ENCODE peak calls at places on chromosomes 11 and 22, in nine cellular contexts. T is A549, U is endodermal cell, Z is psoas muscle, I is thoracic aorta, F is cardiac muscle cell, S is PC-3, H is HCT116, R is spleen. B is an unnamed sample.

GRCh38 chr11:88799749-88800500 is 265.9 kb downstream of the GRM5 start:
- DNase-seq in R (no peak), U (no peak), Z (no peak), F (no peak), T (no peak), I (no peak), H (no peak), S (no peak), B (no peak)

GRCh38 chr11:69922015-69922595 is 102.9 kb upstream of the FGF3 start:
- DNase-seq in T (no peak), I (no peak), S (no peak), R (no peak), U (peak), Z (no peak), H (no peak), F (no peak), B (no peak)

GRCh38 chr22:45268167-45268957 is 16.4 kb upstream of the UPK3A start:
- DNase-seq in Z (peak), I (no peak), T (peak), F (peak), U (peak), S (no peak), H (no peak), R (peak), B (no peak)

GRCh38 chr22:47128216-47129215 is 366.1 kb downstream of the TBC1D22A start:
- DNase-seq in H (no peak), I (no peak), T (no peak), F (no peak), Z (no peak), S (no peak), R (peak), U (no peak), B (no peak)

GRCh38 chr11:133171374-133171773 is 360.9 kb downstream of the OPCML start:
- DNase-seq in Z (no peak), T (no peak), R (no peak), U (no peak), S (no peak), H (no peak), F (no peak), I (no peak), B (no peak)

GRCh38 chr11:67266424-67267187 is at the start of gene GRK2:
- DNase-seq in U (peak), R (peak), F (peak), Z (no peak), H (no peak), S (peak), I (no peak), T (peak), B (no peak)

GRCh38 chr11:103091441-103091809 is 535 bp downstream of the DCUN1D5 start:
- DNase-seq in I (no peak), U (peak), H (no peak), R (peak), Z (peak), T (peak), S (peak), F (peak), B (peak)

GRCh38 chr11:57800444-57801184 is 39.0 kb downstream of the CTNND1 start:
- DNase-seq in T (peak), R (no peak), U (peak), F (peak), I (no peak), S (peak), H (peak), Z (no peak), B (no peak)

GRCh38 chr11:69113646-69114340 is 41.9 kb upstream of the SMIM38 start:
- DNase-seq in T (no peak), Z (no peak), R (no peak), S (no peak), H (no peak), F (no peak), I (no peak), U (no peak), B (no peak)

GRCh38 chr11:1260620-1261019 is 37.8 kb downstream of the MUC5B start:
- DNase-seq in U (no peak), H (no peak), R (no peak), S (no peak), I (no peak), T (no peak), Z (no peak), F (no peak), B (no peak)

GRCh38 chr11:15770798-15771414 is 585.4 kb downstream of the SOX6 start:
- DNase-seq in Z (peak), I (no peak), T (peak), R (no peak), S (no peak), H (peak), F (peak), U (peak), B (no peak)

GRCh38 chr11:66429983-66430602 is 8.6 kb downstream of the MRPL11 start:
- DNase-seq in H (peak), R (peak), T (peak), U (peak), Z (peak), F (peak), S (peak), I (peak), B (no peak)

GRCh38 chr11:2587132-2587930 is 112.5 kb downstream of the KCNQ1OT1 start:
- DNase-seq in U (no peak), S (no peak), I (no peak), R (peak), F (no peak), T (no peak), H (no peak), Z (peak), B (no peak)

GRCh38 chr22:30079952-30080533 is at the start of gene HORMAD2:
- DNase-seq in T (no peak), U (peak), I (no peak), R (no peak), S (no peak), Z (no peak), F (peak), H (no peak), B (no peak)

GRCh38 chr22:29810156-29810555 is 27.9 kb downstream of the ASCC2 start:
- DNase-seq in R (no peak), S (no peak), I (no peak), F (peak), H (no peak), U (no peak), Z (no peak), T (no peak), B (no peak)

GRCh38 chr22:30241576-30242371 is 4.8 kb downstream of the LIF start:
- DNase-seq in S (no peak), H (no peak), U (no peak), F (peak), Z (no peak), R (no peak), I (no peak), T (no peak), B (no peak)

GRCh38 chr11:104124979-104125378 is 39.0 kb downstream of the PDGFD start:
- DNase-seq in I (no peak), F (no peak), U (no peak), Z (no peak), R (no peak), T (no peak), S (no peak), H (no peak), B (no peak)

GRCh38 chr11:104130161-104130560 is 33.8 kb downstream of the PDGFD start:
- DNase-seq in Z (no peak), I (no peak), U (no peak), T (no peak), H (no peak), R (no peak), S (no peak), F (no peak), B (no peak)

GRCh38 chr11:104127828-104128227 is 36.1 kb downstream of the PDGFD start:
- DNase-seq in R (no peak), I (no peak), F (peak), H (no peak), U (no peak), S (peak), Z (no peak), T (no peak), B (no peak)

GRCh38 chr11:104126464-104126863 is 37.5 kb downstream of the PDGFD start:
- DNase-seq in S (no peak), I (no peak), F (no peak), T (no peak), Z (no peak), U (no peak), H (no peak), R (no peak), B (no peak)

DNA sequence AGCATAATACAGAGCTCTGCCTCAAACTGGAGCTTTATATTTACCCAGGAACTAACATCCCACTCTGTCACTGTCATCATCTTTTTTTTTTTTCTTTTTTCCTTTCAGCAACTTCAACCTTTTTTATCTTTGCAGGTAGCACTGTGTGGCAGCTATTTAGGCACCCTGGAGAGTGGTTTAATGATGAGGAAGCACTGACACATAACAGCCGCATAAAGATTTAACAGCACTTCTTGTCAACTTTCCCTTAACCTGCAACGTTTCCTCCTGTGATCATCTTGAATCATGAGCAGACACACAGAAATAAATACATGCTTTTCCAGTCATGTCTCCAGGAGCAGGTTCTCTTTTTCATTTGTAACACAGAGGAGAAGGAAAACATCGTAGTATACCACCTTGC is 34.8 kb downstream of the PDGFD start:
- DNase-seq in Z (no peak), H (no peak), T (no peak), I (no peak), R (no peak), U (no peak), F (no peak), S (no peak), B (no peak)
- H3K27ac ChIP-seq in Z (no peak), H (no peak), T (no peak), I (no peak), R (no peak), U (no peak), F (no peak), S (no peak), B (no peak)

GRCh38 chr11:82906236-82906635 is 4.7 kb downstream of the DDIAS start:
- DNase-seq in Z (no peak), H (peak), F (peak), I (no peak), U (no peak), T (no peak), R (no peak), S (peak), B (no peak)
- H3K4me3 ChIP-seq in Z (no peak), H (no peak), F (no peak), I (no peak), U (no peak), T (no peak), R (no peak), S (no peak), B (no peak)

GRCh38 chr11:104219081-104219480 is 55.1 kb upstream of the PDGFD start:
- DNase-seq in F (no peak), R (no peak), Z (peak), S (no peak), H (no peak), I (no peak), T (no peak), U (no peak), B (no peak)

GRCh38 chr11:104214517-104214916 is 50.6 kb upstream of the PDGFD start:
- DNase-seq in I (no peak), Z (no peak), S (no peak), T (no peak), F (no peak), R (no peak), U (no peak), H (no peak), B (no peak)
- H3K27ac ChIP-seq in I (no peak), Z (no peak), S (no peak), T (no peak), F (no peak), R (no peak), U (no peak), H (no peak), B (no peak)

DNA sequence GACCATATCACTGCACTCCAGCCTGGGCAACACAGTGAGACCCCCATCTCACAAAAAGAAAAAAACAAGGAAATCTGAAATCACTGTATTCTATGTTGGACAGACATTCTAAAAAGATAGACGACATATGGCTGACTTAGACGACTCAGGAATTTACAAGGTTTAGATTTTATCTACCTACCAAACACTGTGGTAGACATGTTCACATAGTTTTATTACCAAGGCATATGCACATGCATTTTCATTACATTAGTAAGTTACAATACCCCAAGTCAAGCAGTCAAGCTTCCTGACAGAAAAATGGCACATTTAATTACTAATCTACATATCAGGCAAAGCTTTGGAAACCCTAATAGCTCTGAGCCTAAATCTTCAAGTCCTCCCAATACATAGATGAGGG is 262.2 kb downstream of the TTC28 start:
- DNase-seq in H (no peak), F (no peak), Z (no peak), U (no peak), R (no peak), T (no peak), S (no peak), I (no peak), B (no peak)
- H3K4me3 ChIP-seq in H (no peak), F (no peak), Z (no peak), U (no peak), R (no peak), T (no peak), S (no peak), I (no peak), B (no peak)

DNA sequence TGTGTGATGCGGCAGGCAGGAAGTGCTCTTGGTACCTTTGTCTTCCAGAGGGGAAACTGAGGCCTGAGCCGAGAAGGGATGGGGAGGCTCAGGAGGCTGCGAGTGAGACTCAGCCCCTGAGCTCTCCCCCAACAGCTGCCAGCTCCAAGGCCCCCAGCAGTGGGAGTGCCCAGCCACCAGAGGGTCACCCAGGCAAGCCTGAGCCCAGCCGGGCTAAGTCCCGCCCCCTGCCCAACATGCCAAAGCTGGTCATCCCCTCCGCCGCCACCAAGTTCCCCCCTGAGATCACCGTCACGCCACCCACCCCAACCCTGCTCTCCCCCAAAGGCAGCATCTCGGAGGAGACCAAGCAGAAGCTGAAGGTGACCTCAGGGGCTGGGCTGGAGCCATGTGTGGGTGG is 3.8 kb upstream of the SUSD2 start:
- DNase-seq in Z (no peak), H (no peak), U (no peak), I (no peak), R (no peak), T (no peak), S (no peak), F (no peak), B (no peak)
- H3K27ac ChIP-seq in Z (no peak), H (no peak), U (no peak), I (peak), R (no peak), T (no peak), S (no peak), F (no peak), B (no peak)

DNA sequence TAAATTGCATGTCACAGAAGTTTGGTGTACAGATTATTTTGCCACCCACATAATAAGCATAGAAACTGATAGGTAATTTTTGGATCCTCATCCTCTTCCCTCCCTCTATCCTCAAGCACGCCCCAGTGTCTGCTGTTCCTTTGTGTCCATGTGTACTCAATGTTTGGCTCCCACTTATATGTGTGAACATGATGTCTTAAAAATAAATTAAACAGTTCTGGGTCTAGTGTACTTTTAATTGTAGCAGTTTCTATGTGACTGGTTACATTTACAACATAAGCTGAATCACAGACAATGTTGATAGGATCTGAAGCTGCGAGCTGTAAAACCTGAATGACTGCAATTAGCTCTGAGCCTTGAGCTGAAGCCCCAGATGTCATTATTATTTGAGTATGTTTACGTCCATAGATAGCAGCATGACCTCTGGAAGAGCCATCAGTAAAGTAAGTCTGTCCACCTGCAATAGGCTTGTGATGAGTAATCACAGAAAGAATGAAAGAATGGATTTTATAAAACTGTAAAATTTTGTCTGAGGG is 29.7 kb downstream of the OR10A6 start:
- DNase-seq in Z (no peak), T (no peak), H (no peak), S (peak), F (no peak), I (no peak), U (no peak), R (no peak), B (no peak)
- H3K4me3 ChIP-seq in Z (no peak), T (no peak), H (no peak), S (no peak), F (no peak), I (no peak), U (peak), R (no peak), B (no peak)

GRCh38 chr22:23753371-23753770 is 854 bp downstream of the VPREB3 start:
- DNase-seq in F (no peak), R (no peak), U (no peak), H (no peak), T (no peak), I (no peak), S (no peak), Z (no peak), B (no peak)
- H3K27ac ChIP-seq in F (no peak), R (no peak), U (no peak), H (no peak), T (no peak), I (no peak), S (no peak), Z (no peak), B (no peak)

GRCh38 chr11:62806611-62807121 is 1.4 kb upstream of the NXF1 start:
- DNase-seq in T (no peak), H (no peak), Z (peak), F (peak), I (no peak), U (peak), S (no peak), R (no peak), B (no peak)
- H3K4me3 ChIP-seq in T (no peak), H (no peak), Z (peak), F (no peak), I (peak), U (peak), S (no peak), R (no peak), B (no peak)

GRCh38 chr22:32662587-32662915 is 139.0 kb upstream of the TIMP3 start:
- DNase-seq in Z (no peak), U (no peak), R (no peak), T (no peak), I (no peak), S (no peak), H (no peak), F (no peak), B (no peak)

GRCh38 chr22:32665676-32666075 is 135.8 kb upstream of the TIMP3 start:
- DNase-seq in R (no peak), F (no peak), T (no peak), S (no peak), I (no peak), Z (no peak), H (no peak), U (no peak), B (no peak)

GRCh38 chr22:32661737-32662586 is 139.5 kb upstream of the TIMP3 start:
- DNase-seq in I (no peak), Z (no peak), H (no peak), S (no peak), R (no peak), T (no peak), F (peak), U (no peak), B (no peak)

GRCh38 chr22:32660292-32660691 is 141.2 kb upstream of the TIMP3 start:
- DNase-seq in I (no peak), Z (peak), T (peak), S (peak), U (peak), R (no peak), F (peak), H (peak), B (no peak)

DNA sequence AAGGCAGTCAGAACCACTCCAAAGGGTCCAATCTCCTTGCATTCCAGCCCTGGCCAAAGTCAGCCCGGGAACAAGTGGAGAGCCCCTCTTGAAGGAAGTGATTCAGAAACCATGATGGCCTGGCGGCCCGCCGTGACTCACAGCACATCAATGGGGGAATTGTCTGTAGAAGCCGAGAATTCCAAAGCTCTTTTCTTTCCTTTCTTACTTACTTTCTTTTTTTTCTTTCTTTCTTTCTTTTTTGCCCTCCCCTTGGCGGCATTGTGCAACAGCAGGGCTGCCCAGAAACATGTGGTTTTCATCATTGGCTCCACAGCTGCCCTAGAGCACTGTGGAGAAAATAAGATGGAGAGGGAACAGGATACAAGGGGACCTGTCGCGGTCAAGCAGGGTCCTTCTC is 140.2 kb upstream of the TIMP3 start:
- DNase-seq in F (peak), H (no peak), T (no peak), U (no peak), I (no peak), S (no peak), R (no peak), Z (peak), B (no peak)
- H3K27ac ChIP-seq in F (no peak), H (no peak), T (no peak), U (no peak), I (no peak), S (no peak), R (no peak), Z (no peak), B (no peak)

B was measured in RWPE2.